ENCODE peak calls at places on chromosomes 5 and 9, in five cellular contexts. T, H, Q, I and S are unnamed samples.

GRCh38 chr9:98236881-98237487 is 18.5 kb downstream of the TBC1D2 start:
- DNase-seq in T (no peak), H (no peak), Q (no peak), I (no peak), S (no peak)

GRCh38 chr5:139845846-139846681 is 50.5 kb downstream of the PSD2 start:
- DNase-seq in T (no peak), H (no peak), Q (peak; percentile 86), I (peak; percentile 13), S (no peak)

GRCh38 chr5:6745706-6746217 is 32.5 kb downstream of the TENT4A start:
- DNase-seq in T (no peak), H (no peak), Q (no peak), I (peak; percentile 16), S (peak; percentile 72)

GRCh38 chr5:139061274-139061673 is 136.9 kb downstream of the SIL1 start:
- DNase-seq in T (no peak), H (no peak), Q (peak; percentile 55), I (peak; percentile 50), S (no peak)

GRCh38 chr5:156815988-156816599 is 34.0 kb upstream of the PPP1R2B start:
- DNase-seq in T (peak; percentile 23), H (no peak), Q (no peak), I (no peak), S (peak; percentile 48)

GRCh38 chr5:14108170-14108996 is 34.8 kb upstream of the TRIO start:
- DNase-seq in T (peak; percentile 63), H (peak; percentile 57), Q (no peak), I (peak; percentile 75), S (peak; percentile 65)

GRCh38 chr9:122091682-122092592 is 1.2 kb downstream of the TTLL11 start:
- DNase-seq in T (no peak), H (no peak), Q (no peak), I (no peak), S (no peak)

GRCh38 chr5:66966439-66966838 is 230.2 kb downstream of the CD180 start:
- DNase-seq in T (no peak), H (no peak), Q (no peak), I (no peak), S (no peak)

GRCh38 chr5:39092581-39093350 is 18.6 kb upstream of the RICTOR start:
- DNase-seq in T (no peak), H (no peak), Q (no peak), I (no peak), S (no peak)

GRCh38 chr9:137432687-137433348 is 8.3 kb downstream of the ENTPD8 start:
- DNase-seq in T (no peak), H (no peak), Q (no peak), I (no peak), S (no peak)

GRCh38 chr9:9963861-9964260 is 648.9 kb downstream of the PTPRD start:
- DNase-seq in T (no peak), H (no peak), Q (no peak), I (no peak), S (no peak)

GRCh38 chr5:74538206-74538661 is 102.3 kb downstream of the ENC1 start:
- DNase-seq in T (no peak), H (no peak), Q (peak; percentile 38), I (peak; percentile 27), S (no peak)

GRCh38 chr5:100794218-100794617 is 108.9 kb downstream of the ST8SIA4 start:
- DNase-seq in T (no peak), H (no peak), Q (no peak), I (no peak), S (no peak)

GRCh38 chr5:107598958-107599357 is 71.8 kb downstream of the EFNA5 start:
- DNase-seq in T (no peak), H (no peak), Q (no peak), I (no peak), S (no peak)

GRCh38 chr5:66554211-66554610 is 42.0 kb upstream of the MAST4 start:
- DNase-seq in T (no peak), H (peak; percentile 57), Q (no peak), I (no peak), S (peak; percentile 61)

GRCh38 chr9:21081999-21082398 is 4.3 kb upstream of the IFNB1 start:
- DNase-seq in T (no peak), H (no peak), Q (no peak), I (no peak), S (no peak)

GRCh38 chr5:91438871-91439270 is 55.8 kb upstream of the ARRDC3 start:
- DNase-seq in T (no peak), H (no peak), Q (no peak), I (no peak), S (no peak)

GRCh38 chr5:110477923-110478322 is 248.5 kb downstream of the TMEM232 start:
- DNase-seq in T (no peak), H (no peak), Q (no peak), I (no peak), S (no peak)

GRCh38 chr9:91580136-91580535 is 156.5 kb upstream of the NFIL3 start:
- DNase-seq in T (no peak), H (no peak), Q (no peak), I (no peak), S (no peak)

DNA sequence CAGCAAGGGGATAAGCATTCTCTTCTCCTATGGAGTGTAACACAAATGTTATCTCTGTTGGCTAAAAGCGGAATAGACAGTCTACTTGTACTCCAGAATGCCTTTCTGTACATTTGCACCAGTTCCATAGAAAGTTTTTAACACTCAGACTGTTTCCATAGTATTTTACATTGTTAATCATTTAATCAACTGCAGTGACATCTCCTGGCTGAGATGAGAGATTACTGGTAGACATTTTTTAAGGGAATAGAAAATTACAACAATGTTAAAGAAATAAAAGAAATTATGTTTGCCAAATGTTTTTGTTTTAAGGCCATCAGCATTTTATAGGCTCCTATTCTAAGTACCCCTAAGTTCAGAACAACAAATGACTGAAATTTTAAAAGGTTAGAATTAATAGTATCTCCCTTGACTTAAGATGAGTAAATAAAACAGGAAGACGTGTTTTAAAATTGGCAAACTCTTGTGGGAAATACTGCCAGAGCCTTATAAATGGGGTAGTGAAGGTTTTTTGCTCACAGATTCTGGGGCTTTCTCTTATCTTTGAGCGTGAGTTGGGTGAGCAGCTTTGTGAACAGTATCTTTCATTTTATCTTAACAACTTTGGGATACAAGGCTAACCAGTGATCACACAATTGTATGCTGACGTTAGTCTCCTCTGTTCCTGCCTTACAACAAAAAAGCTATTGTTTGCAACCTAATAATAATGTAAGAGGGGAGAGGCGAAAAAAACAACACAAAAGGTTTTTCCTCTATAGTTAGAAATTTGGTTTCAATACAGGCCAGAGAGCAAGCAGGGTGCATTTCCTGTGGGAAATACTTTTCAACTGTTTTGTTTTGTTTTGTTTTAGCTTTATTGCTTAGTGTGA is 294.4 kb downstream of the FBXL7 start:
- DNase-seq in T (no peak), H (no peak), Q (no peak), I (no peak), S (no peak)
- TF ChIP-seq CTCF in T (no peak), H (no peak), Q (no peak), I (no peak), S (peak; percentile 7)

DNA sequence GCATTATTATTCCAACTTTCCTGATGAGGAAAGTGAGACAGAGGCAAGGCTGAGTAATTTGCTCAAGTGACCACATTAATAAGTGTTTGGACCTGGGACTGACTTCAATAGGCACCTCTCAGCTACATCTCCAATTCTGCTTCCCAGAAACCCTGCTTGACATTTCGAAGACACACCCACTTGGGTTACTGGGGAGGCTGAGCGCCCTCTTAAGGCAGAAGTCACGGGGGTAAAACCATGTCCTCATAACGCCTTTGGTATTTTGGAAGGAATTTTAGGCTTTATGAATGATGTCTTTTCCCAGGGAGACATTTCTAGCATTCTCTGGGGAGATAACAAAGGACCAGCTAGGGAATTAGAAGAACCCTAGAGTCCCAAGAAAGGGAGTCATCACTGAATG is 53.3 kb downstream of the TRPC7 start:
- DNase-seq in T (no peak), H (no peak), Q (no peak), I (no peak), S (no peak)
- TF ChIP-seq CTCF in T (no peak), H (no peak), Q (no peak), I (no peak), S (no peak)

DNA sequence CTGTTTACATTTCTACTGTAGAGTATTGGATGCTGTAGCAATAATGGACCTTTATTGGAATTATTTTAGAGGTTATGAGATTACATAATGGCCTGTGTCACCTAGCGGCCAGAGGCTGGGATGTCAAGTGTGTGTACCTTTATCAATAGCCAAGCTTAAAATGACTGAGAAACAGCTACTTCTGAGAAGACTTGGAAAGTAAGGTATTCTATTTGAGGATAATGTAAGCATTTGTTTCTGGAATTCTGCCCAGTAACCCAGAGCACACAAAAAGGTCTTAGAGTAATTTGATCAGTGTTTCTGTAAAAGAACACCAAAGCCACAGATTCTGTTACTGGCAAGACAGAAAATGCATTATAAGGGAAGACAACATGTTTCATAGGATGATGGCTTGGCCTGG is 116.8 kb downstream of the MACIR start:
- DNase-seq in T (no peak), H (no peak), Q (no peak), I (no peak), S (no peak)
- TF ChIP-seq CTCF in T (no peak), H (peak; percentile 55), Q (no peak), I (no peak), S (no peak)

DNA sequence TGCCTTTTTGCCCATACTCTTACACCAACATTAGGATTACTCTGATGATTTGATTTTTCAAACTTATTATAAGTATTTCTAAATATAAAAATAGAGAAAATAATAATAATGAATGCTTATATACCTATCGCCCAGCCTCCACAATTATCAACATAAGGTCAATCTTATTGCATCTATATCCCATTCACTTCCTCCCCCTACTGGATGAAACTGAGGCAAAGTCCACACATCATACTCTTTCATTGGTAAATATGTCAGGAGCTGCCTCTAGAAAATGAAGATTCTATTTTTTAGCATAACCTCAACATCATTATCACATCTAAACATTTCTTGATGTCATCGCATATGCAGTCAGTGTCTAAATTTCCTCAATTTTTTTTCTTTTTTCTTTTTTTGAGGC is 44.3 kb downstream of the SH3RF2 start:
- DNase-seq in T (no peak), H (no peak), Q (no peak), I (no peak), S (no peak)
- TF ChIP-seq CTCF in T (no peak), H (no peak), Q (no peak), I (no peak), S (no peak)